ENCODE peak calls at places on chromosomes 7 and 10, in four cellular contexts. N is endothelial cell of umbilical vein, D is Peyer's patch, M is cardiac muscle cell. U is an unnamed sample.
A peak's percentile ranks its signal among the peaks of the same experiment; 100 is the strongest.

GRCh38 chr10:131898061-131898460 is 2.7 kb upstream of the PPP2R2D start:
- DNase-seq in M (no peak), D (no peak), N (no peak), U (no peak)

GRCh38 chr7:73442903-73443542 is 9.4 kb downstream of the FZD9 start:
- DNase-seq in D (peak; percentile 40), M (no peak), N (no peak), U (no peak)

GRCh38 chr7:16323313-16323712 is 98.0 kb downstream of the CRPPA start:
- DNase-seq in M (no peak), D (no peak), N (no peak), U (no peak)

GRCh38 chr10:103759100-103759781 is 96.1 kb downstream of the SH3PXD2A start:
- DNase-seq in M (peak; percentile 60), N (peak; percentile 78), D (no peak), U (peak; percentile 60)

GRCh38 chr10:13705526-13706169 is 118.9 kb downstream of the PRPF18 start:
- DNase-seq in M (peak; percentile 35), N (no peak), D (no peak), U (peak; percentile 37)

GRCh38 chr10:101839421-101840063 is 4.1 kb downstream of the KCNIP2 start:
- DNase-seq in N (no peak), M (peak; percentile 56), D (peak; percentile 77), U (peak; percentile 48)

GRCh38 chr7:8056431-8056830 is 87.8 kb downstream of the GLCCI1 start:
- DNase-seq in D (no peak), N (no peak), M (no peak), U (no peak)

GRCh38 chr10:122407375-122408125 is 33.0 kb downstream of the PLEKHA1 start:
- DNase-seq in D (peak; percentile 58), N (peak; percentile 23), M (no peak), U (no peak)

GRCh38 chr10:47413531-47414226 is 29.6 kb upstream of the ZNF488 start:
- DNase-seq in N (peak; percentile 20), D (no peak), M (no peak), U (no peak)

GRCh38 chr10:32337343-32337742 is 9.6 kb downstream of the EPC1 start:
- DNase-seq in D (no peak), N (no peak), M (peak; percentile 14), U (no peak)

GRCh38 chr7:27745064-27745583 is 5.2 kb downstream of the TAX1BP1 start:
- DNase-seq in M (peak; percentile 54), D (no peak), N (peak; percentile 85), U (no peak)

GRCh38 chr7:146510088-146510680 is 393.6 kb downstream of the CNTNAP2 start:
- DNase-seq in D (no peak), N (no peak), M (no peak), U (no peak)

GRCh38 chr10:31921031-31921430 is 7.6 kb downstream of the ARHGAP12 start:
- DNase-seq in D (no peak), N (no peak), M (no peak), U (no peak)

GRCh38 chr7:13241416-13241815 is 554.0 kb downstream of the ARL4A start:
- DNase-seq in D (no peak), N (no peak), M (no peak), U (no peak)

GRCh38 chr10:101230185-101230917 is 1.1 kb upstream of the LBX1 start:
- DNase-seq in N (no peak), M (no peak), D (no peak), U (no peak)

GRCh38 chr10:102240467-102241036 is 760 bp downstream of the PITX3 start:
- DNase-seq in D (no peak), M (no peak), N (no peak), U (no peak)

GRCh38 chr7:90244909-90245841 is at the start of gene CFAP69:
- DNase-seq in D (peak; percentile 96), N (peak; percentile 86), M (peak; percentile 92), U (peak; percentile 93)

GRCh38 chr10:50552771-50553535 is 70.8 kb downstream of the SGMS1 start:
- DNase-seq in M (no peak), N (peak; percentile 25), D (peak; percentile 66), U (no peak)

GRCh38 chr7:100745184-100745583 is 11.8 kb downstream of the ZAN start:
- DNase-seq in N (peak; percentile 49), D (peak; percentile 57), M (no peak), U (peak; percentile 50)

GRCh38 chr10:28130267-28130666 is 131.4 kb upstream of the ODAD2 start:
- DNase-seq in M (no peak), N (peak; percentile 79), D (no peak), U (no peak)

GRCh38 chr7:98178321-98178720 is 32.9 kb upstream of the BHLHA15 start:
- DNase-seq in M (no peak), N (no peak), D (no peak), U (peak; percentile 70)

GRCh38 chr7:152435384-152436278 is at the start of gene KMT2C:
- DNase-seq in M (peak; percentile 85), D (peak; percentile 76), N (peak; percentile 31), U (peak; percentile 58)

GRCh38 chr7:1210321-1210978 is 22.2 kb upstream of the UNCX start:
- DNase-seq in N (no peak), M (no peak), D (no peak), U (peak; percentile 50)

GRCh38 chr10:132812544-132812943 is 26.6 kb upstream of the NKX6-2 start:
- DNase-seq in N (no peak), D (no peak), M (no peak), U (no peak)

GRCh38 chr7:85612514-85612913 is 425.7 kb upstream of the SEMA3D start:
- DNase-seq in N (no peak), D (no peak), M (no peak), U (no peak)

GRCh38 chr7:90592036-90592435 is 4.1 kb upstream of the CDK14 start:
- DNase-seq in D (no peak), N (peak; percentile 3), M (no peak), U (no peak)

GRCh38 chr10:16750461-16750860 is 66.8 kb downstream of the RSU1 start:
- DNase-seq in D (no peak), N (no peak), M (no peak), U (no peak)

GRCh38 chr10:123160311-123160980 is 6.2 kb downstream of the BUB3 start:
- DNase-seq in N (no peak), M (no peak), D (peak; percentile 52), U (no peak)

GRCh38 chr7:77537595-77538185 is 595 bp downstream of the PTPN12 start:
- DNase-seq in N (no peak), D (peak; percentile 73), M (peak; percentile 66), U (peak; percentile 45)

GRCh38 chr7:896346-897075 is 20.2 kb downstream of the GET4 start:
- DNase-seq in M (no peak), D (no peak), N (no peak), U (no peak)

GRCh38 chr7:111090834-111091233 is at the start of gene LRRN3:
- DNase-seq in D (peak; percentile 53), M (peak; percentile 63), N (no peak), U (peak; percentile 38)

GRCh38 chr7:90945104-90945752 is 319.0 kb upstream of the FZD1 start:
- DNase-seq in N (no peak), D (no peak), M (no peak), U (no peak)

GRCh38 chr10:126930506-126931458 is 25.6 kb downstream of the DOCK1 start:
- DNase-seq in M (no peak), N (peak; percentile 26), D (no peak), U (no peak)
- H3K4me3 ChIP-seq in M (no peak overlapping the region), N (no peak overlapping the region), D (no peak overlapping the region), U (peak overlapping the region; percentile 44)

DNA sequence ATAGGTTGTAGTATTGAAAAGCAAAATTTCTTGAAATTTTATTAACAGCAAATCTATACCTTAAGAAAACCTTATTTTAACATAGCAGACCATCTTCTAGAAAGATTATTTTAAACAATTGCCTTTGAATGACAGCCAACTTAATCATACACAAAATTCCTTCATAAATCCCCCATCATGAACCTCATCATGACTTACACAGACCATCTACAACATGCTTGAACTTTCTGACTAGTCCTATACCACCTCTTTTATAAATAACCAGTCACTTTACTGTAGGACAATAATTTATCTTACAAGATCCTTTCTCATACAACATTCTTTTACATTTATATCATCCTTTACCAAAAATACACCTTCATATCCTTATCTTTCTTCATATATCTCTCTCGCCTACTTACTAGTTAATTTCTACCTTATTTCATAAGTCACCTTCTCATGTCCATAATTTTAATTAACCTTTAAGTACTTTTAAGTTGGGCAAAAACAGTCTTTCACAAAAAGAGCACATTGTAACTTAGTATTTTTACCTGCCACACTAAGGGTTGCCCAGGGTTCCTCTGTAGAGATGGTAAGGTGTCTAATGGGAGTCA is 16.6 kb upstream of the PTN start:
- DNase-seq in N (no peak), M (no peak), D (no peak), U (no peak)
- H3K9me3 ChIP-seq in N (no peaks in the 10 kb centered on the region), M (peaks cover 6% of the 10 kb centered on the region), D (no peaks in the 10 kb centered on the region), U (peaks cover 43% of the 10 kb centered on the region)

GRCh38 chr10:80172896-80173295 is 32.4 kb downstream of the ANXA11 start:
- DNase-seq in D (peak; percentile 59), N (no peak), M (no peak), U (no peak)
- H3K4me3 ChIP-seq in D (no peak overlapping the region), N (no peak overlapping the region), M (no peak overlapping the region), U (no peak overlapping the region)

GRCh38 chr7:153567426-153567825 is 484.8 kb upstream of the DPP6 start:
- DNase-seq in N (no peak), M (no peak), D (no peak), U (peak; percentile 59)
- H3K9me3 ChIP-seq in N (peaks cover 2% of the 10 kb centered on the region), M (no peaks in the 10 kb centered on the region), D (peaks cover 6% of the 10 kb centered on the region), U (peaks cover 27% of the 10 kb centered on the region)